ENCODE peak calls at places on chromosomes 13 and 19, in ten cellular contexts. N is activated CD8-positive, alpha-beta T cell treated with anti-CD3 and anti-CD28 coated beads for 36 hours; I is naive thymus-derived CD4-positive, alpha-beta T cell; M is stimulated activated CD4-positive, alpha-beta T cell treated with anti-CD3 and anti-CD28 coated beads, Interleukin-1b, Interleukin-23, amount 100 ng/mL, for 24 hours; Y is AG09319; V is NCI-H2227 treated with DMSO at 0.1 percent for 48 hours; O is mammary epithelial cell; Q is Caco-2; X is H54; D is transverse colon. P is an unnamed sample.

GRCh38 chr19:16342002-16342715 is 17.5 kb downstream of the KLF2 start:
- DNase-seq in O (no peak), N (peak; percentile 91), V (no peak), X (no peak), M (peak; percentile 54), D (peak; percentile 42), I (peak; percentile 64), Y (no peak), Q (no peak), P (no peak)

GRCh38 chr13:113005076-113005865 is 36.3 kb downstream of the MCF2L start:
- DNase-seq in X (no peak), N (peak; percentile 45), Y (no peak), V (no peak), D (no peak), Q (no peak), I (no peak), M (no peak), O (no peak), P (no peak)

GRCh38 chr19:10878253-10878652 is 6.9 kb downstream of the CARM1 start:
- DNase-seq in Q (no peak), V (no peak), N (peak; percentile 18), I (no peak), M (no peak), Y (no peak), D (no peak), O (no peak), X (no peak), P (no peak)

GRCh38 chr19:3296446-3296845 is 69.9 kb upstream of the NFIC start:
- DNase-seq in N (no peak), Y (no peak), O (no peak), V (no peak), X (no peak), D (no peak), M (no peak), Q (no peak), I (no peak), P (no peak)

GRCh38 chr19:1845642-1846041 is 2.6 kb downstream of the REXO1 start:
- DNase-seq in D (no peak), N (no peak), O (no peak), I (no peak), Q (no peak), X (no peak), V (no peak), Y (no peak), M (no peak), P (no peak)

GRCh38 chr19:24074720-24075119 is 12.3 kb upstream of the ZNF254 start:
- DNase-seq in O (peak; percentile 57), N (no peak), V (no peak), Y (no peak), Q (no peak), I (no peak), X (no peak), M (no peak), D (no peak), P (no peak)

GRCh38 chr19:11204943-11205349 is 7.6 kb upstream of the KANK2 start:
- DNase-seq in N (no peak), D (no peak), V (no peak), Q (no peak), M (no peak), I (no peak), O (peak; percentile 42), Y (no peak), X (no peak), P (peak; percentile 48)

GRCh38 chr19:37309834-37310575 is 60.9 kb upstream of the ZNF527 start:
- DNase-seq in I (no peak), M (no peak), V (no peak), Q (no peak), D (no peak), N (peak; percentile 41), O (no peak), X (no peak), Y (no peak), P (no peak)